ENCODE peak calls at places on chromosomes 16 and 17, in four cellular contexts. P, N, T and J are unnamed samples.

GRCh38 chr16:89471225-89471624 is 19.1 kb downstream of the ANKRD11 start:
- DNase-seq in T (no peak), P (no peak), N (peak), J (no peak)

GRCh38 chr16:67372664-67373063 is 20.6 kb downstream of the TPPP3 start:
- DNase-seq in N (peak), T (peak), P (peak), J (no peak)

GRCh38 chr17:40598021-40598927 is 33.0 kb upstream of the CCR7 start:
- DNase-seq in P (no peak), T (no peak), N (no peak), J (no peak)

GRCh38 chr17:46124695-46125592 is 68.3 kb downstream of the KANSL1 start:
- DNase-seq in N (no peak), P (no peak), T (no peak), J (no peak)

GRCh38 chr16:35239561-35239960 is 1780.1 kb downstream of the TP53TG3F start:
- DNase-seq in P (no peak), T (no peak), N (no peak), J (no peak)

GRCh38 chr16:77057161-77057736 is 133.7 kb upstream of the MON1B start:
- DNase-seq in P (no peak), N (no peak), T (no peak), J (no peak)

GRCh38 chr17:63099420-63099819 is 133.4 kb downstream of the TANC2 start:
- DNase-seq in P (no peak), N (no peak), T (no peak), J (no peak)

GRCh38 chr17:4716081-4716480 is 5.6 kb downstream of the ARRB2 start:
- DNase-seq in T (no peak), P (no peak), N (no peak), J (peak)

GRCh38 chr17:67440311-67441051 is 63.4 kb downstream of the PITPNC1 start:
- DNase-seq in N (no peak), P (no peak), T (no peak), J (no peak)

GRCh38 chr16:85616608-85617311 is 3.6 kb downstream of the GSE1 start:
- DNase-seq in P (peak), T (peak), N (no peak), J (peak)

GRCh38 chr17:59851431-59852375 is 41.0 kb downstream of the TUBD1 start:
- DNase-seq in P (no peak), T (no peak), N (peak), J (peak)

GRCh38 chr17:38603786-38604478 is 1.8 kb downstream of the SRCIN1 start:
- DNase-seq in T (no peak), N (no peak), P (no peak), J (no peak)

GRCh38 chr16:3880623-3881498 is at the start of gene CREBBP:
- DNase-seq in N (peak), T (peak), P (peak), J (peak)

GRCh38 chr16:77946834-77947233 is 75.5 kb upstream of the CLEC3A start:
- DNase-seq in T (no peak), P (no peak), N (no peak), J (no peak)